ENCODE peak calls at places on chromosomes 4 and X, in six cellular contexts. H is HT-29; U is upper lobe of right lung; K is activated naive CD8-positive, alpha-beta T cell treated with anti-CD3 and anti-CD28 coated beads for 36 hours; N is T-helper 9 cell; E is fibroblast of mammary gland. I is an unnamed sample.
A peak's percentile ranks its signal among the peaks of the same experiment; 100 is the strongest.

GRCh38 chr4:63580796-63581475 is 828.3 kb downstream of the TECRL start:
- DNase-seq in U (no peak), H (no peak), K (no peak), N (no peak), E (no peak), I (no peak)

GRCh38 chr4:169351860-169352259 is 81.1 kb upstream of the SH3RF1 start:
- DNase-seq in N (no peak), E (peak; percentile 56), H (no peak), K (no peak), U (no peak), I (no peak)

GRCh38 chr4:162499478-162499877 is 335.7 kb upstream of the FSTL5 start:
- DNase-seq in N (no peak), E (no peak), H (peak; percentile 9), K (no peak), U (no peak), I (no peak)

GRCh38 chr4:8401665-8402064 is 38.9 kb downstream of the ACOX3 start:
- DNase-seq in K (no peak), N (no peak), E (no peak), H (no peak), U (no peak), I (no peak)

GRCh38 chrX:83469551-83469950 is 38.5 kb upstream of the POU3F4 start:
- DNase-seq in H (peak; percentile 49), U (no peak), E (peak; percentile 5), N (no peak), K (no peak), I (no peak)

GRCh38 chr4:189002475-189002874 is 863.2 kb downstream of the TRIML1 start:
- DNase-seq in K (no peak), E (no peak), H (no peak), U (no peak), N (no peak), I (no peak)

GRCh38 chr4:16626945-16627344 is 271.5 kb downstream of the LDB2 start:
- DNase-seq in E (peak; percentile 99), K (no peak), H (no peak), U (no peak), N (no peak), I (no peak)

GRCh38 chr4:94603170-94603747 is 151.5 kb downstream of the PDLIM5 start:
- DNase-seq in K (no peak), H (no peak), N (no peak), E (peak; percentile 90), U (no peak), I (no peak)

GRCh38 chr4:128682942-128683666 is 126.4 kb upstream of the JADE1 start:
- DNase-seq in E (no peak), N (no peak), H (no peak), U (no peak), K (no peak), I (no peak)

I was measured in effector memory CD4-positive, alpha-beta T cell.